ENCODE peak calls at places on chromosomes 1 and 21, in five cellular contexts. B is HT1080, O is psoas muscle, A is transverse colon, G is NCI-H1092. N is an unnamed sample.

GRCh38 chr1:241250465-241250864 is 106.5 kb downstream of the RGS7 start:
- DNase-seq in G (peak; percentile 61), O (no peak), B (no peak), A (no peak), N (no peak)

GRCh38 chr1:117591248-117591647 is 14.6 kb upstream of the TENT5C start:
- DNase-seq in G (no peak), A (peak; percentile 39), O (no peak), B (no peak), N (no peak)

GRCh38 chr1:245590726-245591125 is 435.9 kb downstream of the KIF26B start:
- DNase-seq in G (no peak), A (no peak), O (no peak), B (peak; percentile 52), N (no peak)

GRCh38 chr21:45513003-45513706 is 29.1 kb downstream of the SLC19A1 start:
- DNase-seq in G (no peak), O (peak; percentile 11), A (peak; percentile 59), B (no peak), N (peak; percentile 10)

GRCh38 chr1:84862810-84863251 is 30.2 kb downstream of the LPAR3 start:
- DNase-seq in O (no peak), A (no peak), B (no peak), G (no peak), N (no peak)

GRCh38 chr1:227131193-227131592 is 187.1 kb downstream of the CDC42BPA start:
- DNase-seq in B (no peak), A (no peak), G (no peak), O (no peak), N (no peak)

GRCh38 chr1:223031690-223032601 is 111.1 kb downstream of the TLR5 start:
- DNase-seq in B (peak; percentile 34), G (no peak), A (no peak), O (peak; percentile 70), N (peak; percentile 62)

GRCh38 chr1:23393706-23394105 is 24.1 kb upstream of the ZNF436 start:
- DNase-seq in O (peak; percentile 74), B (peak; percentile 93), G (no peak), A (peak; percentile 25), N (peak; percentile 59)

GRCh38 chr1:99599678-99600175 is 46.2 kb upstream of the PALMD start:
- DNase-seq in A (no peak), B (peak; percentile 92), G (no peak), O (peak; percentile 54), N (peak; percentile 12)

N was measured in heart right ventricle.